ENCODE peak calls at places on chromosomes 6 and 20, in four cellular contexts. One of them, this sample, is unnamed.

GRCh38 chr6:130796313-130796905 is 30.8 kb upstream of the SMLR1 start:
- DNase-seq in SK-N-SH: peak
- DNase-seq in H1: no peak
- DNase-seq in HepG2: no peak
- DNase-seq in this sample: no peak

GRCh38 chr6:149746147-149746946 is at the start of gene NUP43:
- DNase-seq in H1: peak
- DNase-seq in SK-N-SH: peak
- DNase-seq in HepG2: peak
- DNase-seq in this sample: peak

GRCh38 chr6:30544666-30545272 is 11.5 kb downstream of the GNL1 start:
- DNase-seq in H1: no peak
- DNase-seq in SK-N-SH: peak
- DNase-seq in HepG2: peak
- DNase-seq in this sample: no peak

GRCh38 chr6:113694278-113695077 is 162.7 kb upstream of the MARCKS start:
- DNase-seq in HepG2: peak
- DNase-seq in SK-N-SH: no peak
- DNase-seq in H1: no peak
- DNase-seq in this sample: no peak

GRCh38 chr20:61426361-61426760 is 174.3 kb downstream of the CDH4 start:
- DNase-seq in SK-N-SH: no peak
- DNase-seq in HepG2: no peak
- DNase-seq in H1: no peak
- DNase-seq in this sample: no peak

GRCh38 chr6:83518946-83519489 is 6.7 kb downstream of the PRSS35 start:
- DNase-seq in SK-N-SH: peak
- DNase-seq in HepG2: no peak
- DNase-seq in H1: no peak
- DNase-seq in this sample: no peak

GRCh38 chr6:81985191-81985590 is 232.7 kb upstream of the TENT5A start:
- DNase-seq in SK-N-SH: no peak
- DNase-seq in H1: no peak
- DNase-seq in HepG2: no peak
- DNase-seq in this sample: no peak

GRCh38 chr20:48530957-48531356 is 296.8 kb downstream of the PREX1 start:
- DNase-seq in HepG2: no peak
- DNase-seq in H1: no peak
- DNase-seq in SK-N-SH: no peak
- DNase-seq in this sample: no peak

GRCh38 chr6:39608652-39609345 is 116.4 kb downstream of the KIF6 start:
- DNase-seq in HepG2: no peak
- DNase-seq in SK-N-SH: no peak
- DNase-seq in H1: no peak
- DNase-seq in this sample: no peak

GRCh38 chr6:136927313-136927712 is 5.2 kb downstream of the SLC35D3 start:
- DNase-seq in H1: peak
- DNase-seq in HepG2: peak
- DNase-seq in SK-N-SH: peak
- DNase-seq in this sample: no peak

GRCh38 chr6:157292202-157292601 is 31.1 kb downstream of the TMEM242 start:
- DNase-seq in HepG2: no peak
- DNase-seq in H1: no peak
- DNase-seq in SK-N-SH: no peak
- DNase-seq in this sample: no peak

GRCh38 chr6:134631398-134631924 is 313.5 kb upstream of the SGK1 start:
- DNase-seq in H1: no peak
- DNase-seq in HepG2: no peak
- DNase-seq in SK-N-SH: no peak
- DNase-seq in this sample: no peak

GRCh38 chr6:4637691-4638433 is 138.3 kb upstream of the CDYL start:
- DNase-seq in SK-N-SH: no peak
- DNase-seq in H1: no peak
- DNase-seq in HepG2: no peak
- DNase-seq in this sample: no peak

GRCh38 chr20:5430670-5431069 is 113.9 kb upstream of the PROKR2 start:
- DNase-seq in HepG2: no peak
- DNase-seq in SK-N-SH: no peak
- DNase-seq in H1: no peak
- DNase-seq in this sample: no peak

GRCh38 chr6:37017606-37018005 is 12.2 kb downstream of the FGD2 start:
- DNase-seq in SK-N-SH: peak
- DNase-seq in H1: no peak
- DNase-seq in HepG2: no peak
- DNase-seq in this sample: no peak

GRCh38 chr6:37016995-37017394 is 11.5 kb downstream of the FGD2 start:
- DNase-seq in SK-N-SH: no peak
- DNase-seq in H1: no peak
- DNase-seq in HepG2: no peak
- DNase-seq in this sample: no peak

GRCh38 chr6:37018152-37019064 is 13.0 kb downstream of the FGD2 start:
- DNase-seq in H1: peak
- DNase-seq in SK-N-SH: peak
- DNase-seq in HepG2: peak
- DNase-seq in this sample: no peak

GRCh38 chr6:37020426-37021211 is 15.2 kb downstream of the FGD2 start:
- DNase-seq in SK-N-SH: no peak
- DNase-seq in HepG2: no peak
- DNase-seq in H1: no peak
- DNase-seq in this sample: no peak

DNA sequence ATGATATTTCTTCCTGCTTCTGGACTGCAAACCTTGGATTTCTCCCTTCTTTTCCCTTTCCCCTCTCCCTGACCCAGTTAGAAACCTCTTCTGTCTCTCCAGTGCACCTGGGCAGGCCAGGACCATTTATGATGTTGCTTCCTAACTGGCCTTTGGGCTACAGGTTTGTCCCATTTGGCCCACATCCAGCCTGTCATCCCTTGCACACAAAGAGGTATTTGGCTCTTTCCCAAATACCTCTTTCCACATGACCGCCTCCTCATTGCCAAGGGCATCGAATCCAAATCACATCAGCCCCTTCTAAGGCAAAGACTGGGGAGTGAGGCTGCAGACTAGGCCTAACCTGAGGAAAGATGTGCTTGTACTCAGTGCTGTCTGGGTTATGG is 13.6 kb downstream of the FGD2 start:
- DNase-seq in HepG2: peak
- DNase-seq in SK-N-SH: peak
- DNase-seq in H1: no peak
- DNase-seq in this sample: no peak
- H3K27ac ChIP-seq in HepG2: no peak
- H3K27ac ChIP-seq in SK-N-SH: peak
- H3K27ac ChIP-seq in H1: no peak
- H3K27ac ChIP-seq in this sample: no peak

GRCh38 chr6:31822038-31822821 is 5.3 kb upstream of the HSPA1B start:
- DNase-seq in SK-N-SH: peak
- DNase-seq in HepG2: peak
- DNase-seq in H1: peak
- DNase-seq in this sample: peak

GRCh38 chr6:31820051-31820389 is 4.7 kb downstream of the HSPA1A start:
- DNase-seq in HepG2: peak
- DNase-seq in SK-N-SH: no peak
- DNase-seq in H1: no peak
- DNase-seq in this sample: no peak

GRCh38 chr6:31825553-31825952 is 2.0 kb upstream of the HSPA1B start:
- DNase-seq in SK-N-SH: no peak
- DNase-seq in HepG2: no peak
- DNase-seq in H1: no peak
- DNase-seq in this sample: no peak

GRCh38 chr6:31826793-31827285 is 699 bp upstream of the HSPA1B start:
- DNase-seq in SK-N-SH: no peak
- DNase-seq in H1: peak
- DNase-seq in HepG2: no peak
- DNase-seq in this sample: peak

DNA sequence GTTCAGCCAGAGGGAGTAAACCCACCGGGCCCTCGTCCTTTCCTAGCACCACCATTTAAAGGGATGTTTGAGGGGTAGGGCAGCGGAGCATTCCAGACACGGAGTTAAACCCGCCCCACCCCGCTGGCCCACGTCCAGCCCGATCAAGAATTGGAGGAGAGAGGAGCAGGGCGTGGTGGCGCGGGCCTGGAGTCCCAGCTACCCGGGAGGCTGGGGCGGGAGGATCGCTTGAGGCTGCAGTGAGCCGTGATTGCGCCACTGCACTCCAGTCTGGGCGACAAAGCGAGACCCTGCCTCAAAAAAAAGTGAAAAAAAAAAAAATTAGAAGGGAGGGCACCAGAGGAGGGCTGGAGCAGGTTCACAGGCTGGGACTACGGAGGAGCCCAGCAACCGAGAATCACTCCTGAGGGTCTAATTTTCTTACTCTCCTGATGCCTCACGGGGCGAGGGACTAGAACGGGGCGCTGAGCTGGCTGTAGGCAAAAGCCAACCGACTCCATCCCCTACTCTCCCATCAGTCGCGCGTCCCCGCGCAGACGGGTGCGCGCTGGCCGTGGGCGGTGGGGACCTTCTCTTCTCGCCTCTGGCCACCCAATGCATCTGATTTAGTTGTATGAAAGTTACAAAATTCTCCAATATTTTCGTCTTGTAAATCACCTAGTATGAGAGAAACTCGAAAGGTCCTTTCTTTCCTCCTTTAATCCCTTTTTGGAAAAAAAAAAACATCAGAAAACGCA is 6.1 kb upstream of the HSPA1B start:
- DNase-seq in HepG2: no peak
- DNase-seq in SK-N-SH: peak
- DNase-seq in H1: peak
- DNase-seq in this sample: peak
- TF ChIP-seq GABPA in HepG2: no peak
- TF ChIP-seq GABPA in SK-N-SH: no peak
- TF ChIP-seq GABPA in H1: no peak
- TF ChIP-seq GABPA in this sample: no peak

DNA sequence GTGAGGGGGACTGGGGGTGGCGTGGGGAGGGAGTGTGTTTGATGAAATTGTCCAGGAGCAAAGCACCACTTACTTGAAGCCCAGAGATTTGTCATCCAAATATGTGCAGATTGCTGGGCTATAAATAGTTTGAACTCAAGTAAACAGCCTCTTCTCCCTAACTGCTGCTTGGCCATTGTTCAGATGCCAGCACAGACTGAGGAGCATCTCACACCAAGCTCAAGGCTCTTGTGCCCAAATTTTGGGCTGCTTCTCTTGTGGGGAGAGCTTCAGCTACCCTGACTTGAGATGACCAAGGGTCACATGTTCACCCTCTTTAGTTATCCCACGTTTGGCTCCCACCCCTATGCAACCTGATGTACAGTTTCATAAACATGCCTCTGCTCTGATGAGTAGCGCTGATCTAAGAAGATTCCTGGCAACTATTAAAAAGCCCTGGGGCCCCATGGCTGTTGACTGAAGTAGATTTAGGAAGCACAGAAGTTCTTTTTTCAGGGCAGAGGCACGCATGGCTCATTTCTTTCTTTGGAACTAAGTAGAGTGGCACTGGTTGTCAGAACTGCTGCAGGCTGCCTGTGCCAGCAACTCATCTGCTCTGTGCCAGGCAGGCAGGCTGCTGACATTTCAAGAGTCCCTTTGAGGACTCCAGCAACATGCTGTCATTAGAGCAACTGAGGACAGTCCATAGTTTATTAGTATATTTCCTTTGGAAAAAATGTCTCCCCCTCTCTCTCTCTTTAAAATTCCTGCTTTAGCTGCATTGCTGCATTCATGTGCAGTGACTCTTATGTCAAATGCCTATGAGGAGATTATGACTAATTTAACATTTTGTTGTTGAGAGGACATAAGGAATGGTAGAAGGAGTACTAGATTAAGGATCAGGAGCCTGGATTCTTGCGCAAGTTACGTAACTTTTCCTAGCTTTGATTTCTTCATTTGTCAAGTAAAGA is 9.6 kb upstream of the PKIG start:
- DNase-seq in SK-N-SH: no peak
- DNase-seq in HepG2: no peak
- DNase-seq in H1: no peak
- DNase-seq in this sample: no peak
- H3K27ac ChIP-seq in SK-N-SH: peak
- H3K27ac ChIP-seq in HepG2: no peak
- H3K27ac ChIP-seq in H1: no peak
- H3K27ac ChIP-seq in this sample: no peak

DNA sequence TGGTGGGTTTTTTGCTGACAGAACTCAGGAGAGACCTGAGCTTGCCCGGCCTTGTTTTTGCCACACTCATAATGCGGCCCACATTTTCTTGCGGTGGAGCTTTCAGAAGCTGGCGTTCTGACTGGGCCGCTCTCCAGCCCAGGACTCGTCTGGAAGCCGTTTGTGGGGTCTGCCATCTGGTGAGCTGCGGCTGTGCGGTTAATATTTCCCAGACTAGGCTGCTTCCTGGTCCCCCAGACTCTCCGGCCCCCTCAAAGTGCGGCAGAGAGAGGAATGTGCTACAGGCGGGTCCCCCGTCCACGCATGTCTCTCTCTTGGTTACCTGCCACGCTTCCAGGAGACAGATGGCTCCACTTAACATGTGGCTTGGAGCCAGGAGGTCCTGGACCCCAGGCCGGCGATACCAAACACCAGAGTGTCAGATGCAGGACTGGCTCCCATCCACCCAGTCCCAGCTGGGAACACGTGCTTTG is 128.9 kb upstream of the PMEPA1 start:
- DNase-seq in SK-N-SH: peak
- DNase-seq in HepG2: no peak
- DNase-seq in H1: peak
- DNase-seq in this sample: no peak
- TF ChIP-seq GABPA in SK-N-SH: no peak
- TF ChIP-seq GABPA in HepG2: no peak
- TF ChIP-seq GABPA in H1: no peak
- TF ChIP-seq GABPA in this sample: no peak

DNA sequence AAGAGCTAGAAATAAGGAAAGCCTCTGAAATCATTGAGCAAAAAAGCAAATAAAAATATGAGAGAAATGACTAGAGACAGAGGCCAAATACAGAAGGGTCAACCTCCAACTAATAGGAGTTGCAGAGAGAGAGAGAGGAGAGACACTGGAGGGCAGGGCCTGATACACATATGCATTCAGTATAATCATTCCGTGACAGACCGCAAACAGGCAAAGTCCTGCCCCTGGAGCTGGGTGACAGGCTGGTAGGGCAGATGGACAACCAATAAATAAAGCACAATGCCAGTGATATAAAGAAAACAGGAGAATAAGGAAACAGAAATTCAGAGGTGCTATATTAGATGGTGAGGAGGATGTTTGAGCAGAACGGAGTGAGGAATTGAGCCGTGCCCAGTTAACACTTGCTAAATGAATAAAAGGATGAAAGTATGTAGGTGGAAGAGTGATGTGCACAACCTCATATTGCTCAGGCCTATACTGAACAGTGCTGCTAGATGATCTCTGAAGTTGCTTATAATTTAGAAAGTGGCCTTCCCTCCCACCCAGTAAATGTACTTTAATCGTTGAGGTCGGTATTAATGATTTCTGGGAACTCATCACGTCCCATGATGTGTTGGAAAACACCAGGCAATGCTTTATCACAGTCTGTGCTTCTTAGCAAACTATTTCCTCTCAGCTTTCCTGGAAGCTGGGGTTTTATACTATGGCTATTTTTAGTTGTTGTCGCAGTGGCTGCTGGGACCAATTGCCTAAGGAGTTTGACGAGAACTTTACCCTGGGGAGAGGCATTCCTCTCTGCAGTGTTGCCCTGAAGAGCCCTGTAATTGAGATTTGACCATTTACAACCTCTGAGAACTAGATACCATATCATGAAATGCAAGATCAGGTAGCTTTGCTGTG is 37.6 kb upstream of the CLIC5 start:
- DNase-seq in HepG2: no peak
- DNase-seq in SK-N-SH: no peak
- DNase-seq in H1: no peak
- DNase-seq in this sample: no peak
- H3K27ac ChIP-seq in HepG2: no peak
- H3K27ac ChIP-seq in SK-N-SH: no peak
- H3K27ac ChIP-seq in H1: no peak
- H3K27ac ChIP-seq in this sample: no peak

GRCh38 chr20:6502219-6502618 is 265.3 kb upstream of the BMP2 start:
- DNase-seq in SK-N-SH: no peak
- DNase-seq in HepG2: no peak
- DNase-seq in H1: no peak
- DNase-seq in this sample: no peak
- TF ChIP-seq GABPA in SK-N-SH: no peak
- TF ChIP-seq GABPA in HepG2: no peak
- TF ChIP-seq GABPA in H1: no peak
- TF ChIP-seq GABPA in this sample: no peak

This sample was measured in HL-60.